ENCODE peak calls at places on chromosomes 11 and 22, in four cellular contexts. B is K562, E is GM12878, V is HepG2. A is an unnamed sample.

GRCh38 chr11:65488273-65489058 is 10.4 kb upstream of the MALAT1 start:
- DNase-seq in V (no peak), B (peak), E (no peak), A (no peak)

GRCh38 chr11:23730307-23730998 is 766.4 kb upstream of the LUZP2 start:
- DNase-seq in B (peak), E (no peak), V (no peak), A (no peak)

GRCh38 chr11:30046211-30046945 is 29.5 kb upstream of the KCNA4 start:
- DNase-seq in E (no peak), V (no peak), B (peak), A (peak)

GRCh38 chr11:8289426-8290047 is 25.9 kb upstream of the LMO1 start:
- DNase-seq in E (no peak), V (no peak), B (no peak), A (no peak)

GRCh38 chr22:47328550-47329243 is 566.2 kb downstream of the TBC1D22A start:
- DNase-seq in V (peak), E (no peak), B (peak), A (no peak)

GRCh38 chr11:1336836-1337646 is 27.6 kb upstream of the TOLLIP start:
- DNase-seq in B (no peak), E (no peak), V (no peak), A (no peak)

GRCh38 chr11:19766810-19767209 is 54.2 kb downstream of the NAV2 start:
- DNase-seq in V (no peak), B (no peak), E (no peak), A (no peak)

GRCh38 chr11:11467278-11467677 is 114.2 kb upstream of the CSNK2A3 start:
- DNase-seq in B (no peak), E (no peak), V (no peak), A (no peak)

GRCh38 chr11:7227724-7228123 is 24.0 kb upstream of the SYT9 start:
- DNase-seq in V (no peak), B (no peak), E (no peak), A (no peak)

GRCh38 chr11:125923012-125923579 is 18.8 kb downstream of the DDX25 start:
- DNase-seq in E (peak), B (peak), V (peak), A (peak)

GRCh38 chr22:29311468-29312217 is 3.9 kb downstream of the RASL10A start:
- DNase-seq in V (no peak), E (no peak), B (no peak), A (no peak)

GRCh38 chr11:88292156-88292844 is 45.2 kb downstream of the CTSC start:
- DNase-seq in B (no peak), V (peak), E (no peak), A (no peak)

DNA sequence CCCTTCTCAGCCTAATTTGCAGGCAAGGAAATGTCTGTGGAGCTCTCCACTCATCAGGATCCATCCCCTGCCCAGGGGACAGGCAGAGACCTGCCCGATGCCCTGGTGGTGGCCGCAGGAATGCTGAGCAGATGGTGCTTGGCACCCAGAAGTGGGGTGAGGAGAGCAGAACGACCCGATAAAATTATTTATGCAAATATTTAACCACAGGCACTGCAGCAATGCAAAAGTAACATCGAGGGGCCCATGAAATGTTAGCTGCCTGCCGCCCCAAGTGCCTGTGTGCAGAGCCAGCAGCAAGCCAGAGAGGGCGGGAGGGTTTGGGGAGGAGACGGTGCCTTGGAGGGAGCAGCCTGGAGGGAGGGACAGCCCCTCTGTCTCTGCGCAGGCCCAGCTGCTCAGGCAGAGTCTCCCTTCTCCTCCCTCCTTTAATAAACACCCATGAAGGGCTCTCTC is 205.5 kb downstream of the CTTN start:
- DNase-seq in V (no peak), E (no peak), B (no peak), A (no peak)
- TF ChIP-seq TARDBP in V (no peak), E (no peak), B (no peak), A (no peak)

DNA sequence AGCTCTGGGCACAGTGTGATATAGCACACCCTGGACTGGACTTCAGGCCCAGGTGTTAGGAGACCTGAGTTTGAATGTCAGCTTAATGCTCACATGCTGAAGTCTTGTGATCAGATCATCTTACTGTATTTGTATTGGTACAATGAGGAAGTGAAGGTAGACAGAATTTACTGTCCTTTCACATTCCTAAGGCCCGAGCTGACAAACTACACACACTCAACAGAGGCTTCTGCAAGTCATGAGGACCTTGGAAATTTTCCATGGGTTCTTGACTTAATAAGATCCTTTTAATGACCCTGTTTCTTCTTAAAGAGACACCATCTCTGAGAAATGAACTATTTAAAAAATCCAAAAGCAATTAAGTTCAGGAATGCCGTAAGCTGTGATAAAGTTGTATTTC is 802.0 kb downstream of the DLG2 start:
- DNase-seq in E (no peak), B (no peak), V (no peak), A (no peak)
- TF ChIP-seq TARDBP in E (no peak), B (no peak), V (no peak), A (no peak)

DNA sequence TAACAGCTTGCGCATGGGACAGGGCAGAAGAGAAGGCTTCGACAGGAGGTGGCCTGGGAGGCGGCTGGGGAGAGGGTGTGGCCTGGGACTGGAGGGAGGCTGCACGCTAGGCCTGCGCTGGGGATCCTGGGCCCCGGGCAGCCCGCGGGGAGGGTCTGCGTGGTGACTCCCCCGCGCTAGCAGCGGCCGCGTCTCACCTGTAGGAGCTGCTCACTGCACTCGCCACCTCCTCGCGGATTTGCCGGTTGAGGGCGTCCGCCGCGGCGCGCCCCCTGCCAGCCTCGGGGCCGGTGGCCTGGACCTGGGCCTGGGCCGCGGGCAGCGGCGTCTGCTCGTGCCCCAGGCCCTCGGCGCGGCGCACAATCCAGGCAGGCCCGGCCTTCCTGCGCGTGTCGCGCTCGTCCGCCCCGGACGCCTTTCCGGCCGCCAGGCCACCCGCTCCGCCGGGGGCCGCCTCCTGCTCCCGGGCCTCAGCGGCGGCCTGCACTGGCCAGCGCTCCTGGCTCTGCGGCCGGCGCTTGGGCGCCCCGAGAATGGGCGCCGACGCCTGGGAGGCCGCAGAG is 1.5 kb downstream of the MAP6 start:
- DNase-seq in V (no peak), E (no peak), B (no peak), A (peak)
- TF ChIP-seq TARDBP in V (no peak), E (no peak), B (no peak), A (no peak)

GRCh38 chr22:50582562-50583293 is at the start of gene CHKB:
- DNase-seq in B (peak), V (peak), E (peak), A (peak)

GRCh38 chr22:50583294-50583865 is 731 bp upstream of the CHKB start:
- DNase-seq in V (peak), E (no peak), B (no peak), A (no peak)

GRCh38 chr22:50579752-50580151 is 1.5 kb upstream of the CPT1B start:
- DNase-seq in E (no peak), B (no peak), V (no peak), A (no peak)

GRCh38 chr22:50581031-50581949 is 1.4 kb downstream of the CHKB start:
- DNase-seq in B (no peak), V (no peak), E (no peak), A (no peak)

DNA sequence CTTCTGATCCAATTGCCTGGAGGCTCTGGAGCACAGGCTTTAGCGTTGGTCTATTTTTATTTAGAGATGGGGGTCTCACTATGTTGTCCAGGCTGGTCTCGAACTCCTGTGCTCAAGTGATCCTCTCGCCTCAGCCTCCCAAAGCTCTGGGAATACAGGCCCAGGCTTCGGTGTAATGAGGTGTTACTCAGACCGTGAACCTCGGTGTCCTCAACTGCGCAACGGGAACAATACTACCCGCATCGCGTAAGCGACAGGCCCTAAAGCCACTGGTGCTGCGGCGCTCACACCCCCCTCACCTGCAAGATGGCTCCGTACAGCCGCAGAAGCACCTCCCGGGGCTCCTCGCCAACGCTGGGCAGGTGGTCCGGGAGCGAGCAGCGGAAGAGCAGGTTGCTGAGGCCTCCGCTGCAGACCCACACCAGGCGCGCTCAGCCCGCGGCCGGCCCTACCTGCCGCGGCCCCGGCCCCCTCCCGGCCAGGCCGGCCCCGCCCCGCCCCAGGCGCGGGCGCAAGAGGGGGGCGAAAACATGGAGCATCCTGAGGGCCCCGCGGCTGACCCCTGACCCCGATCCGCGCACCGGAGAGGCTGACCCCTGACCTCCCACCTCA is 593 bp downstream of the CHKB start:
- DNase-seq in B (no peak), V (no peak), E (no peak), A (peak)
- TF ChIP-seq TARDBP in B (no peak), V (no peak), E (no peak), A (no peak)

A was measured in HEK293T.